ENCODE peak calls at places on chromosomes 6 and 20, in eight cellular contexts. N is astrocyte, O is hepatocyte, B is IMR-90, D is OCI-LY7, L is endothelial cell of umbilical vein, G is mammary epithelial cell, V is HCT116. Y is an unnamed sample.

GRCh38 chr6:162856885-162857284 is 129.1 kb downstream of the PACRG start:
- DNase-seq in N (peak), O (peak), B (peak), D (no peak), L (peak), G (peak), V (peak), Y (peak)

GRCh38 chr6:142569676-142570075 is 267.9 kb downstream of the ADGRG6 start:
- DNase-seq in N (peak), O (no peak), B (no peak), D (no peak), L (peak), G (peak), V (peak), Y (no peak)

GRCh38 chr6:134787261-134787871 is 162.5 kb downstream of the ALDH8A1 start:
- DNase-seq in N (peak), O (no peak), B (peak), D (no peak), L (peak), G (peak), V (peak), Y (no peak)

GRCh38 chr6:41122918-41123317 is 31.2 kb downstream of the TREML1 start:
- DNase-seq in N (no peak), O (no peak), B (no peak), D (no peak), L (no peak), G (no peak), V (no peak), Y (no peak)

GRCh38 chr6:22877946-22878705 is 308.8 kb downstream of the HDGFL1 start:
- DNase-seq in N (peak), O (no peak), B (peak), D (no peak), L (no peak), G (no peak), V (no peak), Y (no peak)

GRCh38 chr20:19947611-19948264 is 69.4 kb upstream of the NAA20 start:
- DNase-seq in N (peak), O (peak), B (peak), D (no peak), L (no peak), G (peak), V (no peak), Y (no peak)

GRCh38 chr6:90144396-90144795 is 152.2 kb downstream of the BACH2 start:
- DNase-seq in N (no peak), O (no peak), B (no peak), D (no peak), L (no peak), G (peak), V (no peak), Y (no peak)

GRCh38 chr20:57158474-57158873 is 108.0 kb downstream of the BMP7 start:
- DNase-seq in N (no peak), O (no peak), B (no peak), D (no peak), L (no peak), G (no peak), V (no peak), Y (no peak)

GRCh38 chr6:118810420-118811027 is 83.4 kb upstream of the ASF1A start:
- DNase-seq in N (no peak), O (no peak), B (no peak), D (peak), L (no peak), G (no peak), V (no peak), Y (no peak)

GRCh38 chr6:117265425-117266266 is at the start of gene VGLL2:
- DNase-seq in N (peak), O (peak), B (peak), D (no peak), L (peak), G (peak), V (no peak), Y (no peak)

GRCh38 chr20:51412991-51413471 is 129.5 kb downstream of the NFATC2 start:
- DNase-seq in N (no peak), O (peak), B (no peak), D (no peak), L (peak), G (no peak), V (no peak), Y (no peak)

GRCh38 chr20:8855315-8855714 is 213.6 kb upstream of the PLCB4 start:
- DNase-seq in N (peak), O (no peak), B (peak), D (no peak), L (no peak), G (no peak), V (no peak), Y (no peak)

GRCh38 chr6:166228839-166229528 is 61.3 kb upstream of the TBXT start:
- DNase-seq in N (no peak), O (no peak), B (no peak), D (peak), L (no peak), G (no peak), V (no peak), Y (no peak)

GRCh38 chr6:34791164-34791841 is 580 bp upstream of the BLTP3A start:
- DNase-seq in N (peak), O (peak), B (peak), D (peak), L (no peak), G (no peak), V (peak), Y (peak)

GRCh38 chr6:89745096-89745495 is 74.5 kb downstream of the MDN1 start:
- DNase-seq in N (no peak), O (no peak), B (no peak), D (no peak), L (no peak), G (peak), V (no peak), Y (no peak)

GRCh38 chr20:49985617-49986016 is 2.8 kb downstream of the SNAI1 start:
- DNase-seq in N (no peak), O (no peak), B (no peak), D (no peak), L (no peak), G (no peak), V (no peak), Y (no peak)

GRCh38 chr20:50478162-50479036 is 31.8 kb upstream of the PTPN1 start:
- DNase-seq in N (peak), O (peak), B (peak), D (peak), L (no peak), G (peak), V (peak), Y (peak)

GRCh38 chr20:721876-722275 is 46.3 kb upstream of the SCRT2 start:
- DNase-seq in N (no peak), O (no peak), B (no peak), D (no peak), L (no peak), G (no peak), V (no peak), Y (no peak)

GRCh38 chr6:125797120-125797933 is 6.6 kb downstream of the NCOA7 start:
- DNase-seq in N (no peak), O (no peak), B (no peak), D (peak), L (no peak), G (no peak), V (no peak), Y (no peak)

GRCh38 chr6:165876568-165876967 is 213.5 kb upstream of the PDE10A start:
- DNase-seq in N (peak), O (no peak), B (peak), D (no peak), L (no peak), G (no peak), V (no peak), Y (no peak)

GRCh38 chr6:32980488-32981038 is 12.2 kb downstream of the BRD2 start:
- DNase-seq in N (no peak), O (no peak), B (no peak), D (no peak), L (no peak), G (no peak), V (no peak), Y (no peak)

GRCh38 chr6:168101201-168102092 is 22.4 kb upstream of the FRMD1 start:
- DNase-seq in N (no peak), O (no peak), B (no peak), D (no peak), L (no peak), G (no peak), V (no peak), Y (no peak)

GRCh38 chr20:50728981-50729874 is 2.2 kb upstream of the PARD6B start:
- DNase-seq in N (no peak), O (peak), B (no peak), D (peak), L (no peak), G (peak), V (peak), Y (peak)

GRCh38 chr20:11352041-11352440 is 565.7 kb upstream of the BTBD3 start:
- DNase-seq in N (no peak), O (no peak), B (no peak), D (no peak), L (no peak), G (no peak), V (no peak), Y (no peak)

GRCh38 chr6:121794630-121795029 is 359.2 kb downstream of the GJA1 start:
- DNase-seq in N (peak), O (peak), B (peak), D (no peak), L (peak), G (peak), V (peak), Y (no peak)

GRCh38 chr6:41051873-41052272 is 1.1 kb upstream of the APOBEC2 start:
- DNase-seq in N (no peak), O (no peak), B (no peak), D (peak), L (no peak), G (no peak), V (no peak), Y (no peak)

GRCh38 chr6:13375360-13375878 is 47.1 kb upstream of the TBC1D7 start:
- DNase-seq in N (no peak), O (no peak), B (no peak), D (peak), L (no peak), G (peak), V (no peak), Y (no peak)

GRCh38 chr6:4948781-4949450 is 54.9 kb downstream of the RPP40 start:
- DNase-seq in N (no peak), O (no peak), B (no peak), D (no peak), L (no peak), G (peak), V (no peak), Y (peak)

GRCh38 chr6:20919677-20920385 is 385.6 kb downstream of the CDKAL1 start:
- DNase-seq in N (peak), O (no peak), B (peak), D (no peak), L (peak), G (peak), V (no peak), Y (no peak)

GRCh38 chr6:56692586-56693245 is 50.0 kb upstream of the DST start:
- DNase-seq in N (peak), O (no peak), B (peak), D (no peak), L (no peak), G (no peak), V (no peak), Y (no peak)

GRCh38 chr6:97110149-97110548 is 172.9 kb downstream of the MMS22L start:
- DNase-seq in N (no peak), O (no peak), B (no peak), D (no peak), L (no peak), G (no peak), V (no peak), Y (no peak)
- H2AFZ ChIP-seq in N (no peak), O (no peak), B (no peak), D (no peak), L (no peak), G (no peak), V (no peak), Y (no peak)

DNA sequence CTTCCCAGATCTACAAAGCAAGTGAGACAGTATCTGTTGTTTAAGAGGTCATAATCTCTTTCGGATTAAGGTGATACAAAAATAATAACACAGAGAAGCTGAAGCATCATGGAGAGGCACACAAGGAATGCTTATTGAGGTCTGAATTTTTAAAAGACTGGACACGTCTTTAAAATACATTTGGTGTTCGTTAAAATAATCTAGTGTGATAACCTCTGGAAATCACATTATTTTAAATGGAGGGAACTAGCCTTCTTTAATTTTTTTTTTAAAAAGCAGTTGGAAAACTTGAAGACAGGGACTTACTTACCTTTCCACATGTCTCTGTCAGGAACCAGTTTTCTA is 1.9 kb upstream of the LRRC1 start:
- DNase-seq in N (no peak), O (no peak), B (no peak), D (no peak), L (no peak), G (no peak), V (no peak), Y (no peak)
- H2AFZ ChIP-seq in N (peak), O (peak), B (peak), D (peak), L (peak), G (peak), V (peak), Y (peak)

DNA sequence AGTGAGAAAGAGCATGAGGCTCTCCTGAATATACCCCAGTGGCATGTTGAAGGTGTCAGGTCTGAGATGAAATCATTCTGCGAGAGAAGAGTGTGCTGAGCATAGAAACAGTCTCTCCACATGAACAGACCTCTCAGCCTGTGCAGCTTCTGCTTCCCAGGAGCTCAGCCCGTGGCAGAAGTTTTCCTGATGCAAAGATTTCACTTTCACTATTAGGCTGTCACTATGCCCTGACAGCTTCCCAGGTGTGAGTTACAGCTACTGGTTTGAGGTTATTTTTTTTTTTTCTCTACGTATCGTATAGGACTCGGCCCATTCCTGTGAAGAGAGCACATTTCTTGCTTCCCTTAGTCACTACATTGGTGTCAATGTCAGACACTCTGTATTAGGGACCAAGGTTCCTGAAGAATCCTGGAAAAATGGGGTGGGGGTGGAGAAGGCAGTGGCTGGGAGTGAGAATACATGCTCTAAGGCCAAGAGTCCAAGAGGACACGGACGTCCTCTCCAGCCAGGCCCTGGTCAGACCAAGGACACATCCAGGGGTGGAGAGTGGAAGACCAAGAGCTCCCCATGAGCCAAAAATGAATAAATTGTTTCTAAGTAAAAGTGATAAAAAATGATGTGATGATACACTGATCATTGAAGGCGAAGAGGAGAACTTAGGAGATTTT is 121.2 kb upstream of the AKAP12 start:
- DNase-seq in N (no peak), O (peak), B (no peak), D (no peak), L (no peak), G (no peak), V (no peak), Y (no peak)
- H2AFZ ChIP-seq in N (no peak), O (no peak), B (no peak), D (no peak), L (no peak), G (no peak), V (peak), Y (no peak)

DNA sequence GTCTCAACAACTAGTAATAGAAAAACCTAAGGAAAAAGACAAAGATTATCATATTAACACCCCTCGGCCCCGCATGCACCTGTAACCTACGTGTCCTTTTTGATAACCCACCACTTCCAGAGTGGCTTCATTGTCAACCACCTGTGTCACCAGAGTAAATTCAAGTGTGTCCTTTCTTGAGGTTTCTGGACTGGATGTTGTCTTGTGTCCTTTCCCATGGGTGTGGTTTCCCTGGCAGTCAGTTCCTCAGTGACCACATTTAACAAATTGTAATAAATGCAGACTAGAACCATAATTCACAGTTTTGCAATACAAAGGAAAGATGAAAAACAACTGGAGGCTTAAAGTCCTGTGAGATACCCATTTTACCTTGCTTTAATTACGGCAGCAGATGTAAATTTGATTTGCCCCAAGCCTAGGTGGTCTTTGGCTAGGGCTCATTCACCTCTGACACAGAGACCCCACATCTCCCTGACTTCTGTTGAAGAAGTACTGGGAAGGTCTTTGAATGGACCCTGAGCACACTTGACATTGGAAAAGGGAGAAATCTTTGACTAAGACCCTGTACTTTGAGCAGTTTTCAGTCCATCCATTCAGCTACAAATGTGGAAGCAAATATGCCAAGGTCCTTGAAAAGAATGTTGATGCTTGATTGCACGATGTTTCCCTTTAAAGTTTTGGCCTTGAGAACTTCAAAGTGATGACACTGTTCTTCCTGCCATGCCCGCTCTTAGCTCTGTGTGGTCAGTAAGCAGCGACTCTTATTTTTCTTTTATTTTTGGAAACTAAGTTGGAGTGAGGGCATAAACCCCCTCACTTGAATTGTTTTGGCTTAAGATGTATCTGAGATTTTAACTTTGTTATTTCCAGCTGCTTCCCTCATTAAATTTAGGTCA is 232.4 kb downstream of the UST start:
- DNase-seq in N (no peak), O (no peak), B (no peak), D (no peak), L (no peak), G (no peak), V (no peak), Y (no peak)
- H2AFZ ChIP-seq in N (no peak), O (no peak), B (no peak), D (no peak), L (no peak), G (no peak), V (no peak), Y (no peak)

GRCh38 chr6:111157412-111157811 is 70.1 kb downstream of the SLC16A10 start:
- DNase-seq in N (no peak), O (no peak), B (no peak), D (no peak), L (no peak), G (no peak), V (no peak), Y (no peak)

GRCh38 chr6:111159628-111160027 is 72.3 kb downstream of the SLC16A10 start:
- DNase-seq in N (no peak), O (no peak), B (no peak), D (no peak), L (no peak), G (peak), V (no peak), Y (no peak)

GRCh38 chr6:111150577-111150976 is 63.3 kb downstream of the SLC16A10 start:
- DNase-seq in N (no peak), O (no peak), B (no peak), D (no peak), L (no peak), G (peak), V (no peak), Y (no peak)

GRCh38 chr6:111154981-111155380 is 67.7 kb downstream of the SLC16A10 start:
- DNase-seq in N (no peak), O (no peak), B (no peak), D (no peak), L (no peak), G (no peak), V (no peak), Y (no peak)
- H2AFZ ChIP-seq in N (no peak), O (no peak), B (no peak), D (no peak), L (no peak), G (no peak), V (no peak), Y (no peak)

DNA sequence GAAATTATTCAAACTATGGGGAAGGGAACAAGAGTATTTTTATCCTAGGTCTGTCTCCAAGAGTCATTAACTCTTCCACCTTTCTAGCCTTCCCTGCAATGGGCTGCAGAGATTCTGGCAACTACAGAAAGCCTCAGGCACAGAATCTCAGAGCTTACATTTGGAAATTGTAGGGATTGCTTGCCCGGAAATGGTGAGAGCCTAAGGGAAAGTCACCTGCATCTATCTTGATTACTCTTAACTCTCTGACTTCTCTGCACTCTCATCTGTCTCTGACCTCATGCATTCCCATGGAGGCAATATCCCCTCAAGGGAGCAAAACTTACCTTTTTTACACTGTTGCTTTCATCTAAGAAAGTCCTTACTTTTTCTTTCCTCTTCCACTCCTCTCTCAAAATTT is 513.2 kb upstream of the MARCKS start:
- DNase-seq in N (no peak), O (no peak), B (no peak), D (no peak), L (no peak), G (no peak), V (no peak), Y (no peak)
- H2AFZ ChIP-seq in N (no peak), O (no peak), B (no peak), D (no peak), L (no peak), G (peak), V (no peak), Y (no peak)

GRCh38 chr6:82740066-82740465 is 325.6 kb downstream of the UBE3D start:
- DNase-seq in N (no peak), O (no peak), B (no peak), D (no peak), L (no peak), G (no peak), V (no peak), Y (no peak)

GRCh38 chr6:82741325-82741995 is 324.2 kb downstream of the UBE3D start:
- DNase-seq in N (no peak), O (no peak), B (no peak), D (no peak), L (no peak), G (peak), V (no peak), Y (no peak)

GRCh38 chr6:82737965-82738364 is 327.7 kb downstream of the UBE3D start:
- DNase-seq in N (no peak), O (no peak), B (no peak), D (no peak), L (no peak), G (no peak), V (no peak), Y (no peak)

GRCh38 chr6:82739266-82739665 is 326.4 kb downstream of the UBE3D start:
- DNase-seq in N (no peak), O (no peak), B (no peak), D (no peak), L (no peak), G (no peak), V (no peak), Y (no peak)

GRCh38 chr6:82738773-82739172 is 326.9 kb downstream of the UBE3D start:
- DNase-seq in N (no peak), O (no peak), B (no peak), D (no peak), L (no peak), G (no peak), V (no peak), Y (no peak)
- H2AFZ ChIP-seq in N (no peak), O (peak), B (no peak), D (no peak), L (no peak), G (no peak), V (no peak), Y (no peak)

Y was measured in H1.